ENCODE peak calls at places on chromosomes 1 and 21, in nine cellular contexts. G is fibroblast of pulmonary artery, N is fibroblast of lung, L is neural progenitor cell, J is mesothelial cell of epicardium, T is epithelial cell of esophagus, M is endothelial cell of umbilical vein, A is MM.1S, Z is progenitor cell of endocrine pancreas. F is an unnamed sample.

GRCh38 chr1:46793126-46793525 is 5.7 kb upstream of the CYP4B1 start:
- DNase-seq in J (no peak), N (no peak), Z (no peak), T (no peak), L (no peak), G (no peak), A (no peak), M (no peak), F (no peak)

GRCh38 chr1:200323856-200324400 is 85.9 kb downstream of the ZNF281 start:
- DNase-seq in G (peak), A (no peak), J (no peak), Z (no peak), T (peak), M (no peak), N (peak), L (no peak), F (no peak)

GRCh38 chr1:178628637-178629548 is 96.2 kb upstream of the RALGPS2 start:
- DNase-seq in M (no peak), T (no peak), N (peak), A (no peak), Z (no peak), L (peak), J (no peak), G (peak), F (no peak)

GRCh38 chr1:21647431-21648373 is 21.5 kb downstream of the RAP1GAP start:
- DNase-seq in J (peak), T (peak), A (peak), G (peak), N (peak), L (peak), M (peak), Z (peak), F (peak)

GRCh38 chr1:182595641-182596240 is 6.7 kb upstream of the RNASEL start:
- DNase-seq in A (peak), M (peak), G (peak), J (peak), Z (peak), N (peak), T (peak), L (peak), F (peak)

GRCh38 chr1:197200468-197200899 is 54.0 kb upstream of the ASPM start:
- DNase-seq in A (no peak), Z (no peak), G (peak), J (no peak), L (peak), T (peak), M (peak), N (peak), F (no peak)

GRCh38 chr1:156642265-156643185 is 608 bp downstream of the BCAN start:
- DNase-seq in J (no peak), L (peak), Z (no peak), A (no peak), M (no peak), N (no peak), G (no peak), T (no peak), F (no peak)

GRCh38 chr1:23843644-23844043 is 18.4 kb upstream of the HMGCL start:
- DNase-seq in J (no peak), A (no peak), L (no peak), G (no peak), M (no peak), T (no peak), N (no peak), Z (no peak), F (no peak)

GRCh38 chr1:222454782-222455181 is 93.1 kb downstream of the HHIPL2 start:
- DNase-seq in M (no peak), G (no peak), N (no peak), Z (no peak), L (no peak), J (no peak), T (peak), A (no peak), F (no peak)

GRCh38 chr1:3597599-3597964 is 13.7 kb downstream of the MEGF6 start:
- DNase-seq in M (no peak), T (no peak), G (no peak), A (no peak), L (no peak), N (no peak), Z (no peak), J (no peak), F (no peak)

GRCh38 chr1:202197670-202198359 is 4.2 kb downstream of the LGR6 start:
- DNase-seq in T (no peak), G (no peak), J (no peak), A (no peak), L (no peak), M (no peak), N (no peak), Z (no peak), F (no peak)

GRCh38 chr1:23796466-23797271 is 3.9 kb downstream of the GALE start:
- DNase-seq in J (no peak), G (no peak), A (no peak), T (no peak), L (no peak), Z (no peak), M (no peak), N (no peak), F (no peak)

GRCh38 chr1:192311281-192311680 is 5.5 kb upstream of the RGS21 start:
- DNase-seq in Z (no peak), A (peak), G (peak), L (no peak), J (no peak), T (peak), N (peak), M (peak), F (no peak)

GRCh38 chr1:246930830-246931548 is 759 bp downstream of the AHCTF1 start:
- DNase-seq in Z (peak), G (peak), M (peak), A (peak), T (peak), J (peak), L (no peak), N (peak), F (peak)

GRCh38 chr1:230858236-230858820 is 10.0 kb downstream of the C1orf198 start:
- DNase-seq in A (no peak), T (no peak), Z (no peak), J (no peak), N (no peak), G (no peak), M (no peak), L (no peak), F (no peak)

GRCh38 chr1:938088-938683 is 14.5 kb downstream of the SAMD11 start:
- DNase-seq in A (peak), L (no peak), J (no peak), T (peak), G (peak), N (no peak), Z (no peak), M (no peak), F (no peak)

GRCh38 chr21:33374080-33374873 is 28.9 kb upstream of the IFNGR2 start:
- DNase-seq in T (peak), Z (no peak), M (peak), A (peak), L (peak), J (no peak), G (peak), N (peak), F (no peak)

GRCh38 chr1:95263400-95263799 is 29.4 kb downstream of the RWDD3 start:
- DNase-seq in G (no peak), N (no peak), M (no peak), J (no peak), T (no peak), Z (no peak), A (no peak), L (no peak), F (no peak)

GRCh38 chr1:108595510-108595909 is 35.6 kb downstream of the EEIG2 start:
- DNase-seq in Z (no peak), T (no peak), G (peak), M (peak), A (no peak), N (peak), L (no peak), J (no peak), F (no peak)

GRCh38 chr1:53327183-53327941 is 508 bp downstream of the LRP8 start:
- DNase-seq in M (peak), A (peak), G (no peak), T (peak), N (no peak), L (peak), J (peak), Z (peak), F (peak)

GRCh38 chr1:107153033-107153432 is 12.2 kb downstream of the NTNG1 start:
- DNase-seq in N (no peak), A (peak), M (no peak), J (no peak), L (no peak), G (no peak), Z (no peak), T (peak), F (no peak)

GRCh38 chr1:65840683-65841082 is 48.0 kb downstream of the PDE4B start:
- DNase-seq in L (no peak), A (no peak), M (no peak), J (no peak), G (no peak), N (no peak), Z (no peak), T (no peak), F (no peak)

GRCh38 chr1:147110434-147110833 is 61.8 kb downstream of the PRKAB2 start:
- DNase-seq in Z (no peak), L (no peak), G (no peak), A (no peak), T (no peak), N (no peak), J (no peak), M (no peak), F (no peak)

GRCh38 chr1:44714532-44714931 is 16.4 kb downstream of the RNU5D-1 start:
- DNase-seq in N (no peak), G (no peak), A (no peak), T (no peak), M (no peak), Z (no peak), L (no peak), J (no peak), F (no peak)

GRCh38 chr1:201938440-201939005 is 7.8 kb downstream of the LMOD1 start:
- DNase-seq in L (no peak), T (no peak), Z (no peak), A (no peak), N (no peak), G (no peak), M (no peak), J (no peak), F (no peak)

GRCh38 chr1:205321109-205321958 is at the start of gene NUAK2:
- DNase-seq in M (peak), L (peak), G (peak), J (peak), N (peak), A (peak), Z (peak), T (peak), F (peak)

GRCh38 chr1:94039871-94040569 is 80.9 kb downstream of the ABCA4 start:
- DNase-seq in Z (no peak), N (peak), M (peak), T (no peak), L (no peak), A (no peak), J (no peak), G (no peak), F (no peak)
- TF ChIP-seq CTCF in Z (peak), N (no peak), M (no peak), T (no peak), L (no peak), A (no peak), J (no peak), G (no peak), F (no peak)

GRCh38 chr1:217048104-217048707 is 325.0 kb upstream of the ESRRG start:
- DNase-seq in Z (no peak), L (peak), G (peak), T (peak), J (no peak), N (no peak), M (no peak), A (no peak), F (peak)
- TF ChIP-seq CTCF in Z (peak), L (peak), G (peak), T (peak), J (no peak), N (no peak), M (no peak), A (peak), F (peak)

DNA sequence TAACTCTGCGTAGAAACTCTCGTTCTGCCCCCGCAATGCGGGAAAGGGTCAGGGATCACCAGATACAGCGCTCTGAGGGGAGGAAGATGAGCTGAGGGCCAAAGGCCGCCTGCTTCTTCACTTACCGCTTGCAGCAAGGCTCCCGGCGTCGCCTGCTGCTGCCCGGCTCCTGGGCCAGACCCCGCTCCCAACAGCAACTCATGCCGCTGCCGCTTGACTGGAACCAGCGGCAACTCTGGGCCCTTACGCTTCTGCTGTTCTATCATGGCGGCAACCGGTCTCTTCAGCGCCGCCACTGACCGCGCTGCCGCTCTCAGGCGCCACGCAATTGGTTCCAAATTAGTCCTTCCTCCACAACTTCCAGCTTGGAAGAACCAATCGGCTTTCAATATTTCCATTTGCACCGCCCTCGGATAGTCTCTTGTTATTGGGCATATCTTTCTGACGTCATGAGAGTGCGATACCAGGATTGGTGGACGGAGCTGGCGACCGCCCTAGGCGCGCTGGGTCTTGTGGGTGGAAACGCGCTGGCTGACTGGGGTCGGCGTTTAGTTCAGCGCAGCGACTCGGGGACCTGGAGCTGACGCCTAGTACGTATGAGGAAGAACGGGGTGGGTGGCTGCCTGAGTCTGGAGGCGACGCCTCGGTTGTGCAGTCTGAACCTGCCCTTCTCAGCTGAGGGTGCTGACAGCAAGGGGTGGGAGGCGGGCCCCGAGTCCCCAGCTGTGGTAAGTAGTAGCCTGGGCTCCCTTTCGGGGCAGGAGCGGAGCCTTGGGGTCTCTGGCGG is at the start of the genes SNRNP40 and ZCCHC17:
- DNase-seq in N (peak), T (peak), Z (peak), J (peak), G (peak), A (peak), L (peak), M (peak), F (peak)
- TF ChIP-seq CTCF in N (peak), T (peak), Z (no peak), J (no peak), G (peak), A (no peak), L (peak), M (peak), F (no peak)

DNA sequence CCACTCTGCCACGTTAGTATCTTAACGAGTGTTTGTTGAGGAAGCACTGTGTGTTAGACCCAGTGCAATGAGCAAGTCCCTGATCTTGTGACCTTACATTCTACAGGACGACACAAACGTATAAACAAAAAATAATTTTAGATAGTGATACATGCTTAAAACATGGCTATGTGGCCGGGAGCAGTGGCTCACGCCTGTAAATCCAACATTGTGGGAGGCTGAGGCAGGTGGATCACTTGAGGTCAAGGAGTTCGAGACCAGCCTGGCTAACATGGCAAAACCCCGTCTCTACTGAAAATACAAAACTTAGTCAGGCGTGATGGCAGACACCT is 19.6 kb downstream of the MTX1 start:
- DNase-seq in N (no peak), G (no peak), J (no peak), A (no peak), M (no peak), Z (no peak), T (no peak), L (no peak), F (no peak)
- TF ChIP-seq CTCF in N (no peak), G (no peak), J (no peak), A (no peak), M (no peak), Z (no peak), T (no peak), L (peak), F (no peak)

DNA sequence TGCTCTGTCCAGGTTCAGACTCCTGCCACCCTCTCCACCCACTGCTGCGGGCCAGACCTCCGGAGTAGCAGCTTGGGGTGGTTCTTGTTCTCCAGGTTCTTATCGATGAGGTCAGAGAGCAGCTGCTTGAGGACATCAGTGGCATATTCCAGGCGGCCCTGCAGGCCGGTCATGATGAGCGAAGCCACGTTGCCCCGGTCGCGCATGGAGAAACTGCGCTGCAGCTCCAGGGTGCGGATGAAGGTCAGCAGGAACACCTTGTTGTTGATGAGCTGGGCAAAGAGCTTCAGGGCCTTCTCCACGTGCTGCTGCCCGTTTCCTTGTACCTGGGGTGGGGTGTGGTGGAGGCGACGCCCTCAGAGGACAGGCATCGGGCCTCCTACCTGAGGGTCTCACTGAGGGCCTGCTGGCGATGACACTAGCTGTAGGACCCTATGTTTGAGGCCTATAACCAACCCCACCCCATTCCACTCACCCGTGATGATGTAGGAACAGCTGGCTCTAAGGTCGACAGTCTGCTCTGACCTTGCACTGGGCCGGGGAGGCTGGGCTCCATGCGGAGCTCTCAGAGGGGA is 131.2 kb upstream of the CD34 start:
- DNase-seq in J (no peak), T (no peak), Z (no peak), G (no peak), N (no peak), L (no peak), A (no peak), M (no peak), F (no peak)
- TF ChIP-seq CTCF in J (no peak), T (no peak), Z (no peak), G (no peak), N (no peak), L (no peak), A (no peak), M (no peak), F (no peak)

DNA sequence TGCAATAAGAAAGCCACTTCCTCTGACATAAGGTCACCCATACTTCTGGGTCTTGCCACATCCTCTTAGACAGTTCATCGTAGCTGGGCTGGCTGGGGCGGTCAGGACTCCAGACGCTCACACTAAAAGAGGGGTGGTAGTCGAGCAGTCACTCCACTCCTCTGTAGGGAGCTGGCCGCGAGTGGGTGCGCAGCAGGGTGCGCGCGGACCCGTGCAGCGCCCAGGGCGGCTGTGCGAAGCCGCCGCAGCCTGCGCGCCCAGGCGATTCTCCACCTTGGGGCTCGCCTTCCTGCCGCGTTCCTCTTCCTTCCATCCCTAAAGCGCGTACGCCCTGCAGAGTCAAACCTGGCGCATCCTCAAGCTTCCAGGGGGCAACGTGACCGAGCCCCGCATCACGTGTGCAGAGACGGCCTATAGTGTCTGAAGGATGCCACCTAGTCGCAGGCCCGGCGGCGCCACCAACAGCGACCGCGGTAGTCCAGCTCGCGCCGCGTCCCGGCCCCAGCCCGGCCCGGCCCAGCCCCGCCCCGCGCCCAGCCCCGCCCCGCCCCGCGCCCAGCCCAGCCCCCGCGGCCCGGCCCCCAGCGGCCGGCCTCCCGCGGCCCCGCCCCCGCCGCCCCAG is 360 bp upstream of the PRDX6 start:
- DNase-seq in J (peak), A (peak), T (peak), L (peak), M (peak), N (peak), G (peak), Z (peak), F (peak)
- TF ChIP-seq CTCF in J (no peak), A (no peak), T (no peak), L (no peak), M (peak), N (no peak), G (no peak), Z (no peak), F (no peak)

GRCh38 chr1:8831329-8831728 is 13.9 kb upstream of the RERE start:
- DNase-seq in M (no peak), Z (no peak), L (no peak), N (peak), T (no peak), G (peak), J (no peak), A (no peak), F (no peak)
- TF ChIP-seq CTCF in M (peak), Z (peak), L (peak), N (peak), T (peak), G (peak), J (peak), A (peak), F (no peak)

GRCh38 chr1:116373451-116374339 is 651 bp downstream of the ATP1A1 start:
- DNase-seq in N (peak), L (peak), Z (peak), A (peak), M (peak), G (peak), J (peak), T (peak), F (peak)

GRCh38 chr1:116374340-116375164 is 1.5 kb downstream of the ATP1A1 start:
- DNase-seq in J (peak), A (no peak), T (peak), L (peak), N (no peak), Z (no peak), G (no peak), M (peak), F (no peak)

GRCh38 chr1:116372186-116372585 is 858 bp upstream of the ATP1A1 start:
- DNase-seq in J (no peak), L (no peak), A (no peak), M (no peak), Z (no peak), G (no peak), N (no peak), T (no peak), F (no peak)

GRCh38 chr1:116375165-116375883 is 2.3 kb downstream of the ATP1A1 start:
- DNase-seq in G (no peak), M (peak), T (peak), A (no peak), L (no peak), J (no peak), Z (no peak), N (no peak), F (no peak)

DNA sequence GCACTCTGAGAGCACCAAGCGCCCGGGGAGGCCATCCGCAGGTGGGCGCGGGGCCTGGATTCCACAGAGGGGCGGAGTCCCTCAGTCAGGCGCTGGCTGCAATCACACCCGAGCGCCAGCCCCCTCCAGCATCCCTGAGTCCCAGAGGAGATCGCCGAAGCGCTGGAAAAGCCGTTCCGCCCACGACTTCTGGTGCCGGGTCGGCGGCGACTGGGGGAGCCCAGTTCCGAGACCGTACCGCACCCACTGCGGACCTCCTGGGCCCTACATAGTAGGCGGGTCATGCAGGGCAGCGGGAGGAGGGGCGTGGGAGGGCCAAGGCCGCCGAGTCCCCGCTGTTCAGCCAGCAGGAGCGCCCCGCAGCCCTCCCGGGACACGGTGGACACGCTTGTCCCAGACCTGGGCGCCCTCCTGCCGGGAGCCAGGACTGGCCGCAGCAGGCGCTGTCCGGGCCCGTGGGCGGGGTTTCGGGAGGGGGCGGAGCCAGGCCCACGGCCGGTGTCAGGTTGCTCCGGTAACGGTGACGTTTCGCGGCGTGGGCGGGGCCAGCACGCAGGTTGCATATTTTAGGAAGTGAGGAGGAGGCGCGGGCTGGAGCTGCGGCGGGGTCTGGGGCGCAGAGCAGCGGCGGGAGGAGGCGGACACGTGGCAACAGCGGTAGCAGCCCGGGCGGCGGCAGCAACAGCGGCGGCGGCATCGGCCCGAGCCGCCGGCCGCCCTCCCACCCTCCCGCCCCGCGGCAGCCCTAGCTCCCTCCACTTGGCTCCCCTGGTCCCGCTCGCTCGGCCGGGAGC is at the start of gene ATP1A1:
- DNase-seq in L (peak), T (peak), A (peak), J (peak), Z (peak), N (peak), G (peak), M (peak), F (peak)
- TF ChIP-seq CTCF in L (peak), T (no peak), A (no peak), J (no peak), Z (no peak), N (no peak), G (no peak), M (peak), F (no peak)